ENCODE peak calls at places on chromosomes 5 and 9, in four cellular contexts. O, N, W and L are unnamed samples.
A peak's percentile ranks its signal among the peaks of the same experiment; 100 is the strongest.

GRCh38 chr5:53983568-53984465 is 326.6 kb downstream of the ARL15 start:
- DNase-seq in O (no peak), N (peak; percentile 33), W (no peak), L (no peak)

GRCh38 chr9:123127512-123128075 is 94.1 kb downstream of the GPR21 start:
- DNase-seq in O (no peak), N (no peak), W (no peak), L (no peak)

GRCh38 chr5:95823738-95824609 is 1.4 kb upstream of the GLRX start:
- DNase-seq in O (peak; percentile 75), N (peak; percentile 93), W (peak; percentile 82), L (peak; percentile 60)

GRCh38 chr5:71475788-71476384 is 20.4 kb downstream of the BDP1 start:
- DNase-seq in O (no peak), N (peak; percentile 24), W (no peak), L (no peak)

GRCh38 chr5:133938039-133938821 is 30.2 kb downstream of the C5orf15 start:
- DNase-seq in O (no peak), N (no peak), W (no peak), L (no peak)

GRCh38 chr9:110942522-110942921 is 95.7 kb downstream of the LPAR1 start:
- DNase-seq in O (no peak), N (no peak), W (no peak), L (no peak)

GRCh38 chr5:80284720-80285119 is 28.9 kb upstream of the SERINC5 start:
- DNase-seq in O (no peak), N (no peak), W (no peak), L (no peak)

GRCh38 chr5:175116466-175117048 is 327.4 kb downstream of the DRD1 start:
- DNase-seq in O (no peak), N (no peak), W (no peak), L (no peak)

GRCh38 chr9:36995927-36996471 is 38.1 kb downstream of the PAX5 start:
- DNase-seq in O (no peak), N (peak; percentile 44), W (peak; percentile 61), L (peak; percentile 59)

GRCh38 chr5:38672059-38672791 is 115.8 kb upstream of the LIFR start:
- DNase-seq in O (no peak), N (peak; percentile 64), W (no peak), L (no peak)

GRCh38 chr9:764986-765385 is 76.5 kb upstream of the DMRT1 start:
- DNase-seq in O (no peak), N (no peak), W (no peak), L (no peak)

GRCh38 chr9:134367796-134368490 is 41.7 kb downstream of the RXRA start:
- DNase-seq in O (no peak), N (no peak), W (no peak), L (no peak)

GRCh38 chr5:62985749-62986148 is 407.1 kb downstream of the LRRC70 start:
- DNase-seq in O (no peak), N (no peak), W (no peak), L (no peak)

GRCh38 chr9:70093944-70094343 is 50.3 kb downstream of the MAMDC2 start:
- DNase-seq in O (no peak), N (peak; percentile 33), W (no peak), L (no peak)

GRCh38 chr5:159263569-159263905 is 447 bp downstream of the UBLCP1 start:
- DNase-seq in O (no peak), N (no peak), W (no peak), L (no peak)

GRCh38 chr5:67033893-67034605 is 162.6 kb downstream of the CD180 start:
- DNase-seq in O (no peak), N (peak; percentile 44), W (no peak), L (no peak)

GRCh38 chr5:67038817-67039603 is 157.6 kb downstream of the CD180 start:
- DNase-seq in O (no peak), N (peak; percentile 71), W (no peak), L (no peak)

GRCh38 chr5:67035098-67035740 is 161.4 kb downstream of the CD180 start:
- DNase-seq in O (no peak), N (no peak), W (no peak), L (no peak)

GRCh38 chr5:67032921-67033664 is 163.5 kb downstream of the CD180 start:
- DNase-seq in O (no peak), N (peak; percentile 94), W (no peak), L (no peak)

GRCh38 chr5:67037171-67037570 is 159.4 kb downstream of the CD180 start:
- DNase-seq in O (no peak), N (no peak), W (no peak), L (no peak)
- H3K4me1 ChIP-seq in O (peaks cover 69% of the 10 kb centered on the region), N (peaks cover 2% of the 10 kb centered on the region), W (peaks cover 11% of the 10 kb centered on the region), L (peaks cover 2% of the 10 kb centered on the region)

DNA sequence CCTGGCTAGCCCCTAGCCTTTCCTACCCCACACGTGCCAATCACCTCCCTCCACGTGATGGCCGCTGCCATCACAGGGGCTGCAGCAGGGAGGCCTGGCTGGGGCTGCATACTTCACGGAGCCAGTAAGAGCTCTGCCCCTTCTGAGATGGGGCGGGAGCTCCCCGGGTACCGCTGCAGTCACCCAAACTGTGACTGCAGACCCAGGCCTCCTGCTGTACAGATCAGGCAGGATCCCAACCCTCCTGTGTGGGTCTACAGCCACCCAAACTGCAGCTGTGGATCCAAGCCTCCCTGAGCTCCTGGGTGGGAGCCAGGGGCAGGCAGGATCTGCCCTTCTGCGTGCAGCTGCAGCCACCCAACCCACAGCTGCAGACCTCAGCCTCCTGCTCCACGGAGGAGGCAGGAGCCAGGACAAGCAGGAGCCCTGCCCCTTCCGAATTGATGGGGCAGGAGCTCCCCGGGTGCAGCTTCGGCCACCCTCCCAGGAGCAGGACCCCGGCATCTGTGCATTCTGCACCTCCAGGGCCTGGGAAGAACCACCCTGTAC is 3.2 kb upstream of the BTNL9 start:
- DNase-seq in O (no peak), N (no peak), W (no peak), L (no peak)
- H3K4me1 ChIP-seq in O (no peaks in the 10 kb centered on the region), N (no peaks in the 10 kb centered on the region), W (no peaks in the 10 kb centered on the region), L (no peaks in the 10 kb centered on the region)

GRCh38 chr9:89502038-89502601 is 4.2 kb upstream of the SEMA4D start:
- DNase-seq in O (no peak), N (no peak), W (peak; percentile 13), L (no peak)
- H3K4me1 ChIP-seq in O (no peaks in the 10 kb centered on the region), N (no peaks in the 10 kb centered on the region), W (no peaks in the 10 kb centered on the region), L (no peaks in the 10 kb centered on the region)

DNA sequence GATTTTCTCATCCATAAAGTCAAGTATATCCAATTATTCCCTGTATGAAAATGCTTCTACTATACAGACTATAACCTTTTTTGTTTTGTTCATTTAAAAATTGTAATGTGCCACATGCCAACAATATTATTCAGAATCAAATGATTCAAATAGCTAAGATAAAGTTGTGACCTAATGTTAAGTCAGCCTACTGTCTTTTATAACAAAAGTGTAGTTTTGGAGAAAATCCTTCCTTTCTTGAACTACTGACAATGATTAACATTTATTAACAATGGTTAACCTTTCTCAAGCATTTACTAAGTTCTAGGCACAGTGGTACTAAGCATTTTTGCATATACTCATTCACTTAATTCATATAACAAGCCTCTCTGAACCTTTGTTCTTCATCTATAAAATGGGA is 25.0 kb downstream of the CSF2 start:
- DNase-seq in O (no peak), N (no peak), W (no peak), L (no peak)
- H3K4me1 ChIP-seq in O (peaks cover 4% of the 10 kb centered on the region), N (peaks cover 31% of the 10 kb centered on the region), W (peaks cover 2% of the 10 kb centered on the region), L (no peaks in the 10 kb centered on the region)

GRCh38 chr9:137228515-137228967 is 1.2 kb downstream of the RNF224 start:
- DNase-seq in O (no peak), N (no peak), W (no peak), L (no peak)
- H3K4me1 ChIP-seq in O (peaks cover 4% of the 10 kb centered on the region), N (no peaks in the 10 kb centered on the region), W (no peaks in the 10 kb centered on the region), L (peaks cover 6% of the 10 kb centered on the region)

GRCh38 chr5:139061856-139062255 is 136.3 kb downstream of the SIL1 start:
- DNase-seq in O (no peak), N (no peak), W (no peak), L (no peak)

GRCh38 chr5:139065296-139065695 is 132.9 kb downstream of the SIL1 start:
- DNase-seq in O (no peak), N (no peak), W (no peak), L (no peak)

GRCh38 chr5:139063664-139064054 is 134.5 kb downstream of the SIL1 start:
- DNase-seq in O (no peak), N (no peak), W (no peak), L (no peak)

GRCh38 chr5:139062910-139063663 is 135.1 kb downstream of the SIL1 start:
- DNase-seq in O (no peak), N (no peak), W (no peak), L (no peak)

GRCh38 chr5:139064613-139065012 is 133.6 kb downstream of the SIL1 start:
- DNase-seq in O (no peak), N (no peak), W (no peak), L (peak; percentile 13)
- H3K4me1 ChIP-seq in O (peaks cover 54% of the 10 kb centered on the region), N (peaks cover 7% of the 10 kb centered on the region), W (peaks cover 12% of the 10 kb centered on the region), L (peaks cover 28% of the 10 kb centered on the region)

DNA sequence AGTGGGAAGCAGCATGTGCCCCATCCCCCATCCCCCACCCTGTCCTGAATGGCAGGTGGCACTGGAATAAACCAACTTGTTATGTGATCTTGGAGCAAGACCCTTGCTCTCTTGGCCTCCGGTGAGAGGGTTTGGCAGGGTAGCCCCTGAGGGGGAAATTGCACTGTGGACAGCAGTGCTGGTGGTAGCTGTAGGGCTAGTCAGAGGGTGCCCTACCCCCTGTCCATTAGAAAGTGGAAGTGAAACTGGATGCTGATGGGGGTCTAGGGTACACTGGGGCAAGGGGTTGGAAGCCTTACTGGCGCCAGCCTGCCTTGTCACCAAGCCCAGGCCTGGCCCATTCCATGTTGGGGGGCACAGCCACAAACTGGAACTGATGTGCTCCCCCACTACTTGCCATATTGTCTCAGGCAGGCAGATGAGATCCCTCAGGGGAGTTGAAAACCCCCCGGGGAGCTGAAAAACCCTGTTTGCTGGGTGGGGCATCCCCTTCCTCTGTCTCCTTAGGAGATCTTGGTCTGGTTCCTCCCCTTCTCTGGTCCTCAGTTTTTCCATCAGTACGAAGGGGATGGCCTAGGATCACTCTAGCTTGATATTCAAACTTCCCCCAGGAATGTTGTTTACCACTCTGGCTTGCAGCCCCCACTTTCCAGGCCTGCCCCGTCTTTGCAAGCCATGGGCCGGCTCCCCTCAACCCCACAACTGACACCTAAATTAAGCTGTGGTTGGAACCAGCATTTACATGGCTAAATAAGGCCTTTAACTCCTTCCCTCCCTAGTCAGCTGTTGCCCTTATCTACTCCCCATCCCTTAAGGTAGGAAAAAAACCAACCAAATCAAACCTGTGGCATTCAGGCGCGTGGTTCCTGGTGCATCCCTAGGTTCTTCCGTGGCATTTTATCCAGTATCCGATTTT is 14.4 kb upstream of the SYNPO start:
- DNase-seq in O (no peak), N (no peak), W (peak; percentile 62), L (no peak)
- H3K4me1 ChIP-seq in O (peaks cover 57% of the 10 kb centered on the region), N (peaks cover 11% of the 10 kb centered on the region), W (peaks cover 27% of the 10 kb centered on the region), L (no peaks in the 10 kb centered on the region)